ENCODE peak calls at places on chromosomes 12 and 14, in seven cellular contexts. F, U, M, O, J, N and X are unnamed samples.

GRCh38 chr14:40252817-40253447 is 820.7 kb upstream of the FBXO33 start:
- DNase-seq in F (no peak), U (no peak), M (no peak), O (no peak), J (no peak), N (peak; percentile 19), X (no peak)

GRCh38 chr14:75522224-75522764 is at the start of gene BATF:
- DNase-seq in F (peak; percentile 62), U (no peak), M (no peak), O (no peak), J (peak; percentile 69), N (no peak), X (no peak)

GRCh38 chr12:120352117-120352516 is 16.8 kb downstream of the MSI1 start:
- DNase-seq in F (no peak), U (peak; percentile 67), M (no peak), O (no peak), J (no peak), N (no peak), X (no peak)

GRCh38 chr14:72892103-72892878 is 1.6 kb downstream of the DPF3 start:
- DNase-seq in F (no peak), U (no peak), M (peak; percentile 75), O (no peak), J (no peak), N (peak; percentile 46), X (no peak)

GRCh38 chr12:66200110-66200509 is 11.1 kb downstream of the IRAK3 start:
- DNase-seq in F (no peak), U (no peak), M (no peak), O (no peak), J (no peak), N (no peak), X (no peak)

GRCh38 chr12:90333939-90334338 is 621.0 kb downstream of the CCER1 start:
- DNase-seq in F (no peak), U (peak; percentile 41), M (no peak), O (no peak), J (no peak), N (no peak), X (no peak)

GRCh38 chr12:51351913-51352532 is 5.5 kb upstream of the CELA1 start:
- DNase-seq in F (no peak), U (peak; percentile 45), M (peak; percentile 85), O (peak; percentile 54), J (peak; percentile 24), N (peak; percentile 75), X (no peak)

GRCh38 chr12:131511391-131511802 is 199.5 kb upstream of the SFSWAP start:
- DNase-seq in F (peak; percentile 18), U (no peak), M (no peak), O (no peak), J (peak; percentile 16), N (peak; percentile 20), X (no peak)

GRCh38 chr12:2115101-2115845 is 62.5 kb downstream of the CACNA1C start:
- DNase-seq in F (no peak), U (no peak), M (peak; percentile 50), O (no peak), J (no peak), N (no peak), X (peak; percentile 58)

GRCh38 chr12:99386907-99387306 is 260.6 kb upstream of the GARIN6 start:
- DNase-seq in F (no peak), U (no peak), M (no peak), O (peak; percentile 36), J (no peak), N (no peak), X (no peak)

GRCh38 chr12:111274820-111275219 is 94.1 kb downstream of the PHETA1 start:
- DNase-seq in F (no peak), U (no peak), M (no peak), O (no peak), J (no peak), N (no peak), X (no peak)

GRCh38 chr14:25953532-25954144 is 644.2 kb downstream of the NOVA1 start:
- DNase-seq in F (no peak), U (no peak), M (peak; percentile 79), O (peak; percentile 63), J (no peak), N (no peak), X (peak; percentile 86)

GRCh38 chr12:112126000-112126431 is 656 bp downstream of the TRAFD1 start:
- DNase-seq in F (no peak), U (no peak), M (no peak), O (no peak), J (no peak), N (no peak), X (no peak)

GRCh38 chr12:110345963-110346362 is 57.5 kb downstream of the ANAPC7 start:
- DNase-seq in F (no peak), U (no peak), M (no peak), O (no peak), J (no peak), N (no peak), X (no peak)

GRCh38 chr14:64983439-64984310 is 3.0 kb upstream of the FNTB start:
- DNase-seq in F (no peak), U (no peak), M (no peak), O (peak; percentile 38), J (no peak), N (no peak), X (no peak)

GRCh38 chr12:6765048-6765633 is 1.0 kb upstream of the PTMS start:
- DNase-seq in F (no peak), U (no peak), M (no peak), O (no peak), J (no peak), N (no peak), X (no peak)

GRCh38 chr12:31965090-31965489 is 5.9 kb downstream of the RESF1 start:
- DNase-seq in F (peak; percentile 7), U (no peak), M (no peak), O (no peak), J (peak; percentile 33), N (no peak), X (no peak)

GRCh38 chr14:49173765-49174373 is 412.3 kb downstream of the RPS29 start:
- DNase-seq in F (no peak), U (peak; percentile 65), M (no peak), O (peak; percentile 72), J (no peak), N (peak; percentile 79), X (no peak)

GRCh38 chr14:99958380-99958779 is 106.8 kb upstream of the EVL start:
- DNase-seq in F (no peak), U (no peak), M (no peak), O (no peak), J (no peak), N (no peak), X (peak; percentile 35)